ENCODE peak calls at places on chromosomes 6 and 20, in eight cellular contexts. One of them, this sample, is unnamed.

GRCh38 chr6:166333172-166333995 is 9.0 kb downstream of the SFT2D1 start:
- DNase-seq in BE2C: no peak
- DNase-seq in A549: no peak
- DNase-seq in endodermal cell: no peak
- DNase-seq in activated B cell treated with CpG ODN at 0.5 μM for 24 hours: no peak
- DNase-seq in CD4-positive, alpha-beta T cell: no peak
- DNase-seq in PC-3: no peak
- DNase-seq in cardiac fibroblast: no peak
- DNase-seq in this sample: peak; percentile 33

GRCh38 chr6:52515219-52515960 is 61.5 kb downstream of the TRAM2 start:
- DNase-seq in BE2C: no peak
- DNase-seq in A549: peak; percentile 38
- DNase-seq in endodermal cell: no peak
- DNase-seq in activated B cell treated with CpG ODN at 0.5 μM for 24 hours: no peak
- DNase-seq in CD4-positive, alpha-beta T cell: no peak
- DNase-seq in PC-3: no peak
- DNase-seq in cardiac fibroblast: no peak
- DNase-seq in this sample: no peak

GRCh38 chr20:37886851-37887297 is 16.1 kb upstream of the VSTM2L start:
- DNase-seq in BE2C: peak; percentile 55
- DNase-seq in A549: no peak
- DNase-seq in endodermal cell: no peak
- DNase-seq in activated B cell treated with CpG ODN at 0.5 μM for 24 hours: no peak
- DNase-seq in CD4-positive, alpha-beta T cell: no peak
- DNase-seq in PC-3: no peak
- DNase-seq in cardiac fibroblast: no peak
- DNase-seq in this sample: no peak

GRCh38 chr6:43728586-43728985 is 41.0 kb upstream of the MRPS18A start:
- DNase-seq in BE2C: no peak
- DNase-seq in A549: no peak
- DNase-seq in endodermal cell: peak; percentile 13
- DNase-seq in activated B cell treated with CpG ODN at 0.5 μM for 24 hours: no peak
- DNase-seq in CD4-positive, alpha-beta T cell: no peak
- DNase-seq in PC-3: peak; percentile 48
- DNase-seq in cardiac fibroblast: no peak
- DNase-seq in this sample: no peak

GRCh38 chr20:53582574-53583351 is 10.9 kb downstream of the ZNF217 start:
- DNase-seq in BE2C: peak; percentile 55
- DNase-seq in A549: peak; percentile 71
- DNase-seq in endodermal cell: peak; percentile 13
- DNase-seq in activated B cell treated with CpG ODN at 0.5 μM for 24 hours: no peak
- DNase-seq in CD4-positive, alpha-beta T cell: no peak
- DNase-seq in PC-3: peak; percentile 98
- DNase-seq in cardiac fibroblast: peak; percentile 94
- DNase-seq in this sample: no peak

GRCh38 chr20:34129518-34130162 is 17.6 kb upstream of the EIF2S2 start:
- DNase-seq in BE2C: peak; percentile 75
- DNase-seq in A549: peak; percentile 77
- DNase-seq in endodermal cell: peak; percentile 79
- DNase-seq in activated B cell treated with CpG ODN at 0.5 μM for 24 hours: peak; percentile 32
- DNase-seq in CD4-positive, alpha-beta T cell: peak; percentile 38
- DNase-seq in PC-3: peak; percentile 88
- DNase-seq in cardiac fibroblast: peak; percentile 82
- DNase-seq in this sample: peak; percentile 34

GRCh38 chr6:166203641-166204222 is 36.1 kb upstream of the TBXT start:
- DNase-seq in BE2C: no peak
- DNase-seq in A549: no peak
- DNase-seq in endodermal cell: no peak
- DNase-seq in activated B cell treated with CpG ODN at 0.5 μM for 24 hours: no peak
- DNase-seq in CD4-positive, alpha-beta T cell: no peak
- DNase-seq in PC-3: no peak
- DNase-seq in cardiac fibroblast: no peak
- DNase-seq in this sample: no peak

GRCh38 chr6:56840467-56841371 is 114.2 kb upstream of the BEND6 start:
- DNase-seq in BE2C: no peak
- DNase-seq in A549: peak; percentile 51
- DNase-seq in endodermal cell: no peak
- DNase-seq in activated B cell treated with CpG ODN at 0.5 μM for 24 hours: no peak
- DNase-seq in CD4-positive, alpha-beta T cell: no peak
- DNase-seq in PC-3: peak; percentile 78
- DNase-seq in cardiac fibroblast: peak; percentile 56
- DNase-seq in this sample: no peak

GRCh38 chr6:45722876-45723275 is 292.8 kb downstream of the CLIC5 start:
- DNase-seq in BE2C: no peak
- DNase-seq in A549: no peak
- DNase-seq in endodermal cell: no peak
- DNase-seq in activated B cell treated with CpG ODN at 0.5 μM for 24 hours: no peak
- DNase-seq in CD4-positive, alpha-beta T cell: no peak
- DNase-seq in PC-3: peak; percentile 29
- DNase-seq in cardiac fibroblast: no peak
- DNase-seq in this sample: no peak

GRCh38 chr6:45724511-45724910 is 291.1 kb downstream of the CLIC5 start:
- DNase-seq in BE2C: no peak
- DNase-seq in A549: no peak
- DNase-seq in endodermal cell: no peak
- DNase-seq in activated B cell treated with CpG ODN at 0.5 μM for 24 hours: no peak
- DNase-seq in CD4-positive, alpha-beta T cell: no peak
- DNase-seq in PC-3: peak; percentile 86
- DNase-seq in cardiac fibroblast: peak; percentile 89
- DNase-seq in this sample: no peak

GRCh38 chr6:45718901-45719300 is 296.8 kb downstream of the CLIC5 start:
- DNase-seq in BE2C: no peak
- DNase-seq in A549: no peak
- DNase-seq in endodermal cell: no peak
- DNase-seq in activated B cell treated with CpG ODN at 0.5 μM for 24 hours: no peak
- DNase-seq in CD4-positive, alpha-beta T cell: no peak
- DNase-seq in PC-3: no peak
- DNase-seq in cardiac fibroblast: no peak
- DNase-seq in this sample: no peak

GRCh38 chr6:45724027-45724426 is 291.6 kb downstream of the CLIC5 start:
- DNase-seq in BE2C: no peak
- DNase-seq in A549: no peak
- DNase-seq in endodermal cell: no peak
- DNase-seq in activated B cell treated with CpG ODN at 0.5 μM for 24 hours: no peak
- DNase-seq in CD4-positive, alpha-beta T cell: no peak
- DNase-seq in PC-3: no peak
- DNase-seq in cardiac fibroblast: no peak
- DNase-seq in this sample: no peak

GRCh38 chr6:45721665-45722064 is 294.0 kb downstream of the CLIC5 start:
- DNase-seq in BE2C: no peak
- DNase-seq in A549: no peak
- DNase-seq in endodermal cell: peak; percentile 61
- DNase-seq in activated B cell treated with CpG ODN at 0.5 μM for 24 hours: no peak
- DNase-seq in CD4-positive, alpha-beta T cell: no peak
- DNase-seq in PC-3: no peak
- DNase-seq in cardiac fibroblast: no peak
- DNase-seq in this sample: no peak
- TF ChIP-seq CTCF in BE2C: no peak
- TF ChIP-seq CTCF in A549: no peak
- TF ChIP-seq CTCF in endodermal cell: peak; percentile 52
- TF ChIP-seq CTCF in activated B cell treated with CpG ODN at 0.5 μM for 24 hours: no peak
- TF ChIP-seq CTCF in CD4-positive, alpha-beta T cell: no peak
- TF ChIP-seq CTCF in PC-3: peak; percentile 49
- TF ChIP-seq CTCF in cardiac fibroblast: no peak
- TF ChIP-seq CTCF in this sample: no peak

DNA sequence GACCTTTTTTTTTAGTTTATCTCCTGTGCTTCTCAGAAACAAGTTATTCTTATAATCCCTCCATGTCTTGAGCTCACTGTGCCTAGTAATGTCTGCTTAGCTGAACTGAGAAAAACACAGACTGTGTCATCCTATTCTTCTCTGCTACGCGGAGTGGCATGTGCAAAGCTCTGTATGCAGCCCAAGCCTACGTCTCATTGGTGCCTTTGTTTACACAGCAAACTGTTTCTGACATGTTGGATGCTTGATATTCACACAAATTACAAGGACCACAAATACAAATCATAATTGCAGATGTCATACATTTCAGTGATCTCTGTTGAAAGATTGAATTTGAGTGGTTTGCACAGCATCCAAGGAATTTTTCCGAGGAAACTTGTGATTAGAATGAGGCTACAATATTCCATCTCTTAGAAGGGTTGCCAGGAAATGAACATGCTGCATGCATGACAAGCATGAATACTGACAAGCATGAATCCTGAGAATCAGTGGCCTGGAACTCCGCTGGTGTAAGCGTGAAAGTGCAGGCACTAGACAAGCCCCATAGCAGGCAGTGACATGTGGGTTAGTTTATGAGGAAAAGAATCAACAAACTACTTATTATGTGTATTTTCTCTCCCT is 128.4 kb upstream of the SGK1 start:
- DNase-seq in BE2C: peak; percentile 20
- DNase-seq in A549: no peak
- DNase-seq in endodermal cell: no peak
- DNase-seq in activated B cell treated with CpG ODN at 0.5 μM for 24 hours: no peak
- DNase-seq in CD4-positive, alpha-beta T cell: no peak
- DNase-seq in PC-3: no peak
- DNase-seq in cardiac fibroblast: peak; percentile 68
- DNase-seq in this sample: no peak
- TF ChIP-seq CTCF in BE2C: peak; percentile 16
- TF ChIP-seq CTCF in A549: no peak
- TF ChIP-seq CTCF in endodermal cell: peak; percentile 30
- TF ChIP-seq CTCF in activated B cell treated with CpG ODN at 0.5 μM for 24 hours: no peak
- TF ChIP-seq CTCF in CD4-positive, alpha-beta T cell: no peak
- TF ChIP-seq CTCF in PC-3: no peak
- TF ChIP-seq CTCF in cardiac fibroblast: no peak
- TF ChIP-seq CTCF in this sample: no peak

GRCh38 chr20:36101201-36101600 is 53.3 kb upstream of the EPB41L1 start:
- DNase-seq in BE2C: peak; percentile 20
- DNase-seq in A549: no peak
- DNase-seq in endodermal cell: no peak
- DNase-seq in activated B cell treated with CpG ODN at 0.5 μM for 24 hours: no peak
- DNase-seq in CD4-positive, alpha-beta T cell: no peak
- DNase-seq in PC-3: no peak
- DNase-seq in cardiac fibroblast: no peak
- DNase-seq in this sample: no peak
- TF ChIP-seq CTCF in BE2C: no peak
- TF ChIP-seq CTCF in A549: no peak
- TF ChIP-seq CTCF in endodermal cell: no peak
- TF ChIP-seq CTCF in activated B cell treated with CpG ODN at 0.5 μM for 24 hours: no peak
- TF ChIP-seq CTCF in CD4-positive, alpha-beta T cell: no peak
- TF ChIP-seq CTCF in PC-3: no peak
- TF ChIP-seq CTCF in cardiac fibroblast: no peak
- TF ChIP-seq CTCF in this sample: no peak

DNA sequence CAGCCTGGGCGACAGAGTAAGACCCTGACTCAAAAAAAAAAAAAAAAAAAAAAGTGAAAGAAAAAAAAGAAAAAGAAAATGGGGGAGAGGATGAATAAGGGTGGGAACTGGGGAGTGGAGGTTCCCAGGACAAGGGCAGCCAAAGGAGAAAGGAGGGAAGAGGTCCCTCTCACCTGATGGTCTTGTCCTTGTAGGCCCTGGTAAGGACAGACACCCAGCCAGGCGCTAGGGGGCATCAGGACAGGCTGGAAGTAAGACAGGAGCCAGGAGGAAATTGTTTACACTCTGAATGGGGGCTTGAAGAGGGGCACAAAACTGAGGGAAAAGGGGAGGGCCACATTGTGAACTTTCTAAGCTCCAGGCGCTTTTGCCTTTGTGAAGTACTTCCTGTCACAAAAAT is 2.3 kb upstream of the ALDH5A1 start:
- DNase-seq in BE2C: no peak
- DNase-seq in A549: peak; percentile 44
- DNase-seq in endodermal cell: peak; percentile 83
- DNase-seq in activated B cell treated with CpG ODN at 0.5 μM for 24 hours: no peak
- DNase-seq in CD4-positive, alpha-beta T cell: no peak
- DNase-seq in PC-3: no peak
- DNase-seq in cardiac fibroblast: peak; percentile 21
- DNase-seq in this sample: no peak
- TF ChIP-seq CTCF in BE2C: no peak
- TF ChIP-seq CTCF in A549: peak; percentile 22
- TF ChIP-seq CTCF in endodermal cell: peak; percentile 73
- TF ChIP-seq CTCF in activated B cell treated with CpG ODN at 0.5 μM for 24 hours: no peak
- TF ChIP-seq CTCF in CD4-positive, alpha-beta T cell: no peak
- TF ChIP-seq CTCF in PC-3: peak; percentile 39
- TF ChIP-seq CTCF in cardiac fibroblast: peak; percentile 23
- TF ChIP-seq CTCF in this sample: no peak